ENCODE peak calls at places on chromosomes 4 and X, in four cellular contexts. B is spleen, Z is lower lobe of right lung, Q is HCT116. X is an unnamed sample.

GRCh38 chr4:137266511-137266910 is 265.8 kb downstream of the PCDH18 start:
- DNase-seq in B (no peak), Z (no peak), Q (no peak), X (no peak)

GRCh38 chr4:26459054-26459755 is 31.1 kb downstream of the CCKAR start:
- DNase-seq in B (no peak), Z (no peak), Q (peak; percentile 61), X (no peak)

GRCh38 chr4:6720202-6720699 is 4.3 kb downstream of the BLOC1S4 start:
- DNase-seq in B (peak; percentile 95), Z (peak; percentile 85), Q (peak; percentile 43), X (peak; percentile 92)

GRCh38 chr4:154406022-154406835 is 85.4 kb downstream of the DCHS2 start:
- DNase-seq in B (no peak), Z (no peak), Q (no peak), X (no peak)

GRCh38 chr4:147996840-147997239 is 265.0 kb downstream of the ARHGAP10 start:
- DNase-seq in B (no peak), Z (no peak), Q (no peak), X (no peak)

GRCh38 chr4:185346975-185347601 is 48.6 kb downstream of the LRP2BP start:
- DNase-seq in B (no peak), Z (no peak), Q (no peak), X (no peak)

GRCh38 chrX:52213276-52213675 is 28.6 kb downstream of the MAGED4 start:
- DNase-seq in B (no peak), Z (no peak), Q (no peak), X (no peak)

GRCh38 chr4:181854142-181854541 is 389.1 kb upstream of the TENM3 start:
- DNase-seq in B (no peak), Z (no peak), Q (no peak), X (no peak)

GRCh38 chr4:96312049-96312685 is 472.3 kb downstream of the PDHA2 start:
- DNase-seq in B (no peak), Z (no peak), Q (no peak), X (no peak)

GRCh38 chr4:12270546-12270945 is 841.9 kb upstream of the HS3ST1 start:
- DNase-seq in B (no peak), Z (no peak), Q (no peak), X (no peak)

GRCh38 chrX:106391284-106391852 is 220.4 kb upstream of the RADX start:
- DNase-seq in B (no peak), Z (no peak), Q (no peak), X (no peak)

GRCh38 chr4:151021637-151022334 is 6.7 kb upstream of the LRBA start:
- DNase-seq in B (no peak), Z (no peak), Q (no peak), X (no peak)

GRCh38 chr4:175234162-175234561 is 316.0 kb downstream of the ADAM29 start:
- DNase-seq in B (no peak), Z (no peak), Q (no peak), X (no peak)

GRCh38 chrX:27987862-27988646 is 6.8 kb upstream of the DCAF8L1 start:
- DNase-seq in B (no peak), Z (no peak), Q (no peak), X (no peak)

GRCh38 chr4:87093443-87094123 is 126.8 kb downstream of the KLHL8 start:
- DNase-seq in B (no peak), Z (no peak), Q (peak; percentile 23), X (no peak)

GRCh38 chr4:19047481-19047880 is 1025.9 kb upstream of the LCORL start:
- DNase-seq in B (no peak), Z (no peak), Q (no peak), X (no peak)

GRCh38 chrX:23557070-23557469 is 110.2 kb upstream of the PRDX4 start:
- DNase-seq in B (no peak), Z (no peak), Q (no peak), X (no peak)

GRCh38 chr4:30757357-30757756 is 37.2 kb downstream of the PCDH7 start:
- DNase-seq in B (no peak), Z (no peak), Q (peak; percentile 98), X (no peak)

GRCh38 chrX:10486373-10486772 is 134.0 kb downstream of the MID1 start:
- DNase-seq in B (no peak), Z (no peak), Q (no peak), X (no peak)

GRCh38 chrX:31500920-31501319 is 429.1 kb upstream of the FTHL17 start:
- DNase-seq in B (no peak), Z (no peak), Q (no peak), X (no peak)

GRCh38 chr4:141530627-141531026 is 105.8 kb upstream of the IL15 start:
- DNase-seq in B (no peak), Z (no peak), Q (no peak), X (no peak)

GRCh38 chrX:140697618-140698017 is 11.9 kb upstream of the LINC00632 start:
- DNase-seq in B (no peak), Z (no peak), Q (no peak), X (no peak)

GRCh38 chrX:12610079-12610478 is 181.1 kb upstream of the PRPS2 start:
- DNase-seq in B (no peak), Z (no peak), Q (no peak), X (no peak)

GRCh38 chr4:16582526-16582925 is 315.9 kb downstream of the LDB2 start:
- DNase-seq in B (no peak), Z (no peak), Q (no peak), X (no peak)

GRCh38 chr4:26139310-26139924 is 181.4 kb upstream of the RBPJ start:
- DNase-seq in B (no peak), Z (no peak), Q (no peak), X (no peak)

GRCh38 chr4:69025999-69026387 is 70.3 kb upstream of the UGT2B7 start:
- DNase-seq in B (no peak), Z (no peak), Q (no peak), X (no peak)

GRCh38 chrX:103404225-103405008 is 28.1 kb downstream of the BEX3 start:
- DNase-seq in B (no peak), Z (peak; percentile 71), Q (peak; percentile 59), X (peak; percentile 69)

GRCh38 chr4:100657187-100657586 is 139.4 kb upstream of the EMCN start:
- DNase-seq in B (no peak), Z (no peak), Q (no peak), X (no peak)

GRCh38 chrX:131394384-131394783 is 105.3 kb upstream of the IGSF1 start:
- DNase-seq in B (no peak), Z (no peak), Q (peak; percentile 10), X (no peak)

GRCh38 chr4:71187399-71188196 is 151.2 kb upstream of the SLC4A4 start:
- DNase-seq in B (peak; percentile 78), Z (peak; percentile 50), Q (no peak), X (peak; percentile 68)

GRCh38 chr4:76198411-76199237 is 15.0 kb downstream of the SCARB2 start:
- DNase-seq in B (no peak), Z (peak; percentile 54), Q (no peak), X (no peak)

GRCh38 chr4:76200771-76201224 is 12.8 kb downstream of the SCARB2 start:
- DNase-seq in B (no peak), Z (peak; percentile 59), Q (no peak), X (no peak)

GRCh38 chr4:76197971-76198410 is 15.6 kb downstream of the SCARB2 start:
- DNase-seq in B (peak; percentile 79), Z (peak; percentile 59), Q (no peak), X (peak; percentile 71)

GRCh38 chr4:76197001-76197743 is 16.5 kb downstream of the SCARB2 start:
- DNase-seq in B (no peak), Z (no peak), Q (no peak), X (no peak)

DNA sequence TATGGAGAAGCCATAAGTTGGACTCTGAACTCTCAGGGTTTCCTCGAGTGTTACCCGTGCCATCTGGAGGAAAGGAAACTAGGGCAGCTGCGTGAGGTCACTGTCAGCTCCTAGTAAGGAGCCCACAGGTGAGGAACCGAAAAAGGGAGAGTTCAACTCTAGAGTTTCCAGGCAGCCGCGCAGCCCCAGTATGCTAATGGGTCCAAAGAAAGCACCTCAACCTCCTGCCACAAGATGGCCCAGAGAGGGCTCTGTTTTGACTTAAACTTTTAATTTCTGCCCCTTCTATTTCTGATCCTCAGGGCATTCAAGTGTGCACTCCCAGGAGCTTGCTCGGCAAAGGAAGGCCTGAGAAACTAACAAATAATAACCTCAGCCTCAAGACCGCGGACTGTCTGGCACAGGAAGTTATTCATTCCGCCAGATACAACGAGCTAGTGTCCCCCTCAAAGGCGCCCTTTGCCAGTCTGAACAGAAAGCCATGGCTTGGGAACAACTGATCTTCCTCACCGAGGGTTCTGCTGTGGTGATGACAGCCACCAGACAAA is 13.9 kb downstream of the SCARB2 start:
- DNase-seq in B (peak; percentile 87), Z (no peak), Q (no peak), X (no peak)
- TF ChIP-seq CTCF in B (no peak), Z (no peak), Q (no peak), X (peak; percentile 4)

DNA sequence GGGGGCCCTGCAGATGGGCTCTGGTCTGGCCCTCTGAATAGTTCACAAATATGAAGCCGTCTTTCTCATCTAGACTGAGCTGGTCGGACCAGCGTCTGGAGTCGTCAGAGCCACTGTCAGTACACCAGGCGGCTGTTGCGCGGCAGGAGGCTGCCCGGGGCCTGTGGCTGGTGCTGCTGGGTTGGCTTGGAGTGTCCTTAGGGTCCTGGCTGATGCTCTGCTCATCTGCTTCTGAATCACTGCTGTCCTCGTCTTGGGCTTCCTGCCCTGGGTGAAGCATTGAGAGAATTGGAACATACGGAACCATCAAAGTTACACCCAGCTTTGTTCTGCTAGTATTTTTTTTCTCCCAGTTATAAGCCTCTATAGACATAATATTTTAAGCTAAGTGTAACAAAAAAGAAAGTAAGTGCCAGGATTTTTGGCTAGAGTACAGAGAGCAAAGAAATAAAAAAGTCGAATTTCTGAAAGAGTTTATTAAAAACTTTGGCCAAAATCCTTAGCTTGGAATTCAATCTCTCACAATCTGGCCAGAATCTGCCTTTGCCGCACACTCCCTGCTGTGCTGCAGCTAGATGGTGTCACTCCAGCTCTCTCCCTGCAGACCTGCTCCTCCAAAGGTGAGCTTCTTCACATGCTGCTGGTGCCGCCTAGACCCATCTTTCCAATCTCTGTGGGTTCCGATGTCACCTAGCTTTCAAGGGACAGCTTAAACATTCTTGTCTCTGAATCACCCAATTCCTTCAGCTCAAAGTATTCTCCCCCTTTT is 96.2 kb downstream of the CDS1 start:
- DNase-seq in B (no peak), Z (no peak), Q (no peak), X (no peak)
- H3K36me3 ChIP-seq in B (peaks cover 54% of the 10 kb centered on the region), Z (peaks cover 93% of the 10 kb centered on the region), Q (no peaks in the 10 kb centered on the region), X (peaks cover 73% of the 10 kb centered on the region)

GRCh38 chrX:67503004-67503403 is 40.8 kb upstream of the AR start:
- DNase-seq in B (no peak), Z (no peak), Q (no peak), X (no peak)
- H3K27ac ChIP-seq in B (no peak overlapping the region), Z (no peak overlapping the region), Q (no peak overlapping the region), X (no peak overlapping the region)

DNA sequence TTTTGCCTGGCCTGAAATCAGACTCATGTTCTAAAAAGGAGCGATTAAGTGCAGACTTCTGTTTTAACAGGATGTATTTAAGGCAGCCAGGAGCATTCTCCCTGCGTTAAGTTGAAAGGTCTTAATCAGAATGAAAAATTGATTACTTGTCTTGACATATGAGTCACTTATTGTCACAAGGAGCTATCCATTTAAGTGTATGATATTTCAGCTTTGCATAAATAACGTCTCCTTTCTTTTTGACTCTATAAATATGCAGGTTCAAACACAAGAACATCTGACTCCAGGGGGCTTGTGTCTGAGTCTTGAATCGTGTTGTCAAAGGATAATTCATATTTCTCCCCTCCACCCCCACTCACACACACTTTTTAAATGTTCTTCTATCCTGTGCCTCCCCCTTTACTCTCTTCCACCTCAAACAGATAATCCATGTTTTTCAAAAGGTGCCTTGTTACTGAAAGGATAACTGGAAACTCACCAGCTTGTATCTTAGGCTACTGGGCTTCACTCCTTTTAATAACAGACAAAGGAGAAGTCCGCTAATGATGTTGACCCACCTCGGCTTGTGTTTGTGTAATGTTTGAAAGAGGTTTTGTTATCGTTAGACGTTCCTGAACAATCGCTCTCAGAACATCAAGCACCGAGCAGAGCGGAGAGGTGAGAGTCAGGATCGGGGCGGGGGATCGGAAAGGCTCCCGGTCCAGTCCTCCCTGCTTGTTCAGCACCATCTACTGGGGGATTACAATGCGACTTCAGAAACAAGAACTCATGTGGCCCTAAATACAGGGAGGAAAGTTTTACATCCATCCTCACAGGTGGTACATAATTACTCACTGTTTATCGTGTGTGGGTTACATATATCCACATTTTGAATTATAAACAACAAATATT is 107.5 kb upstream of the RPL34 start:
- DNase-seq in B (no peak), Z (no peak), Q (no peak), X (no peak)
- TF ChIP-seq CTCF in B (no peak), Z (peak; percentile 42), Q (no peak), X (peak; percentile 33)